ENCODE peak calls at places on chromosomes 3 and 15, in four cellular contexts. C is fibroblast of lung, O is LHCN-M2, Z is EL. T is an unnamed sample.

GRCh38 chr3:94936023-94936580 is 873.2 kb downstream of the NSUN3 start:
- DNase-seq in C (no peak), Z (no peak), O (no peak), T (no peak)

GRCh38 chr3:111311126-111311525 is 230.9 kb upstream of the CD96 start:
- DNase-seq in Z (no peak), O (no peak), C (no peak), T (no peak)

GRCh38 chr3:32595318-32595717 is 24.7 kb upstream of the DYNC1LI1 start:
- DNase-seq in O (no peak), Z (no peak), C (no peak), T (no peak)

GRCh38 chr3:32840086-32840841 is 22.5 kb downstream of the TRIM71 start:
- DNase-seq in C (no peak), O (no peak), Z (no peak), T (no peak)

GRCh38 chr15:69561071-69561784 is 108.6 kb downstream of the RPLP1 start:
- DNase-seq in Z (no peak), C (no peak), O (no peak), T (no peak)

GRCh38 chr3:13654330-13655073 is 105.6 kb downstream of the FBLN2 start:
- DNase-seq in C (no peak), O (no peak), Z (no peak), T (no peak)

GRCh38 chr3:185460719-185461350 is 38.0 kb downstream of the TMEM41A start:
- DNase-seq in C (peak; percentile 35), Z (peak; percentile 15), O (peak; percentile 13), T (no peak)

GRCh38 chr15:41392659-41393058 is 9.6 kb downstream of the NDUFAF1 start:
- DNase-seq in C (no peak), Z (no peak), O (no peak), T (no peak)

GRCh38 chr3:19543212-19543841 is 390.7 kb downstream of the EFHB start:
- DNase-seq in Z (peak; percentile 0), C (no peak), O (no peak), T (no peak)

GRCh38 chr3:193030276-193030675 is 112.6 kb upstream of the MB21D2 start:
- DNase-seq in O (peak; percentile 28), C (peak; percentile 36), Z (peak; percentile 57), T (no peak)

GRCh38 chr3:149701977-149702350 is 44.1 kb upstream of the WWTR1 start:
- DNase-seq in Z (no peak), O (no peak), C (no peak), T (no peak)

GRCh38 chr3:165254812-165255211 is 58.6 kb upstream of the SLITRK3 start:
- DNase-seq in O (no peak), Z (no peak), C (peak; percentile 72), T (no peak)

GRCh38 chr15:45548753-45549520 is 26.4 kb upstream of the SLC30A4 start:
- DNase-seq in C (no peak), O (no peak), Z (no peak), T (no peak)

GRCh38 chr3:42387802-42388651 is 22.4 kb downstream of the LYZL4 start:
- DNase-seq in C (no peak), Z (peak; percentile 17), O (no peak), T (no peak)

GRCh38 chr3:188194327-188194726 is 40.4 kb downstream of the LPP start:
- DNase-seq in Z (peak; percentile 60), C (peak; percentile 41), O (peak; percentile 60), T (no peak)

GRCh38 chr3:184562875-184563568 is 1.4 kb downstream of the EPHB3 start:
- DNase-seq in Z (no peak), C (no peak), O (no peak), T (no peak)

GRCh38 chr3:113912551-113913246 is 35.1 kb upstream of the ZDHHC23 start:
- DNase-seq in C (peak; percentile 71), Z (peak; percentile 58), O (peak; percentile 54), T (no peak)

GRCh38 chr15:34855397-34855796 is 60.0 kb upstream of the ACTC1 start:
- DNase-seq in O (peak; percentile 81), C (peak; percentile 79), Z (peak; percentile 71), T (no peak)

GRCh38 chr3:37725842-37726241 is 135.8 kb upstream of the CTDSPL start:
- DNase-seq in C (no peak), Z (no peak), O (no peak), T (no peak)

GRCh38 chr3:186826978-186827857 is 15.3 kb upstream of the ADIPOQ start:
- DNase-seq in Z (peak; percentile 85), O (peak; percentile 72), C (peak; percentile 79), T (peak; percentile 78)

GRCh38 chr3:64345351-64345750 is 120.1 kb upstream of the PRICKLE2 start:
- DNase-seq in Z (no peak), O (no peak), C (peak; percentile 96), T (no peak)

GRCh38 chr3:104763007-104763406 is 603.7 kb upstream of the ALCAM start:
- DNase-seq in C (peak; percentile 44), Z (peak; percentile 72), O (no peak), T (no peak)

GRCh38 chr3:8529738-8530525 is 28.3 kb downstream of the LMCD1 start:
- DNase-seq in O (peak; percentile 41), C (peak; percentile 40), Z (peak; percentile 67), T (no peak)

GRCh38 chr15:40330368-40330836 is 6.9 kb downstream of the INAFM2 start:
- DNase-seq in O (peak; percentile 58), Z (no peak), C (peak; percentile 90), T (no peak)